ENCODE peak calls at places on chromosome 20, in ten cellular contexts. One of them, this sample, is unnamed.

GRCh38 chr20:17720755-17721154 is 21.0 kb downstream of the BANF2 start:
- DNase-seq in ovary: no peak
- DNase-seq in tibial artery: no peak
- DNase-seq in naive thymus-derived CD4-positive, alpha-beta T cell: no peak
- DNase-seq in SJCRH30: no peak
- DNase-seq in SJSA1: no peak
- DNase-seq in right cardiac atrium: no peak
- DNase-seq in testis: no peak
- DNase-seq in neural progenitor cell: no peak
- DNase-seq in lower lobe of right lung: no peak
- DNase-seq in this sample: no peak

GRCh38 chr20:63652192-63652980 is 838 bp downstream of the STMN3 start:
- DNase-seq in ovary: peak; percentile 77
- DNase-seq in tibial artery: no peak
- DNase-seq in naive thymus-derived CD4-positive, alpha-beta T cell: peak; percentile 49
- DNase-seq in SJCRH30: peak; percentile 76
- DNase-seq in SJSA1: no peak
- DNase-seq in right cardiac atrium: peak; percentile 83
- DNase-seq in testis: no peak
- DNase-seq in neural progenitor cell: peak; percentile 67
- DNase-seq in lower lobe of right lung: peak; percentile 48
- DNase-seq in this sample: peak; percentile 26

GRCh38 chr20:60691966-60692615 is 560.0 kb upstream of the CDH4 start:
- DNase-seq in ovary: no peak
- DNase-seq in tibial artery: no peak
- DNase-seq in naive thymus-derived CD4-positive, alpha-beta T cell: no peak
- DNase-seq in SJCRH30: no peak
- DNase-seq in SJSA1: no peak
- DNase-seq in right cardiac atrium: no peak
- DNase-seq in testis: no peak
- DNase-seq in neural progenitor cell: no peak
- DNase-seq in lower lobe of right lung: no peak
- DNase-seq in this sample: no peak

GRCh38 chr20:46130534-46130933 is 12.4 kb downstream of the CD40 start:
- DNase-seq in ovary: no peak
- DNase-seq in tibial artery: no peak
- DNase-seq in naive thymus-derived CD4-positive, alpha-beta T cell: no peak
- DNase-seq in SJCRH30: no peak
- DNase-seq in SJSA1: no peak
- DNase-seq in right cardiac atrium: no peak
- DNase-seq in testis: no peak
- DNase-seq in neural progenitor cell: no peak
- DNase-seq in lower lobe of right lung: no peak
- DNase-seq in this sample: no peak

GRCh38 chr20:41064377-41064776 is 35.8 kb downstream of the TOP1 start:
- DNase-seq in ovary: no peak
- DNase-seq in tibial artery: no peak
- DNase-seq in naive thymus-derived CD4-positive, alpha-beta T cell: no peak
- DNase-seq in SJCRH30: no peak
- DNase-seq in SJSA1: no peak
- DNase-seq in right cardiac atrium: no peak
- DNase-seq in testis: no peak
- DNase-seq in neural progenitor cell: no peak
- DNase-seq in lower lobe of right lung: no peak
- DNase-seq in this sample: no peak

GRCh38 chr20:60009826-60010616 is 51.8 kb downstream of the CDH26 start:
- DNase-seq in ovary: no peak
- DNase-seq in tibial artery: no peak
- DNase-seq in naive thymus-derived CD4-positive, alpha-beta T cell: no peak
- DNase-seq in SJCRH30: peak; percentile 78
- DNase-seq in SJSA1: no peak
- DNase-seq in right cardiac atrium: no peak
- DNase-seq in testis: no peak
- DNase-seq in neural progenitor cell: peak; percentile 72
- DNase-seq in lower lobe of right lung: no peak
- DNase-seq in this sample: no peak

GRCh38 chr20:56247954-56248782 is at the start of gene MC3R:
- DNase-seq in ovary: peak; percentile 58
- DNase-seq in tibial artery: no peak
- DNase-seq in naive thymus-derived CD4-positive, alpha-beta T cell: peak; percentile 34
- DNase-seq in SJCRH30: peak; percentile 81
- DNase-seq in SJSA1: no peak
- DNase-seq in right cardiac atrium: peak; percentile 62
- DNase-seq in testis: peak; percentile 76
- DNase-seq in neural progenitor cell: peak; percentile 75
- DNase-seq in lower lobe of right lung: peak; percentile 52
- DNase-seq in this sample: peak; percentile 40

GRCh38 chr20:62716198-62716940 is 7.7 kb downstream of the NTSR1 start:
- DNase-seq in ovary: no peak
- DNase-seq in tibial artery: no peak
- DNase-seq in naive thymus-derived CD4-positive, alpha-beta T cell: no peak
- DNase-seq in SJCRH30: no peak
- DNase-seq in SJSA1: no peak
- DNase-seq in right cardiac atrium: peak; percentile 42
- DNase-seq in testis: no peak
- DNase-seq in neural progenitor cell: no peak
- DNase-seq in lower lobe of right lung: no peak
- DNase-seq in this sample: no peak

GRCh38 chr20:61370841-61371303 is 118.8 kb downstream of the CDH4 start:
- DNase-seq in ovary: no peak
- DNase-seq in tibial artery: no peak
- DNase-seq in naive thymus-derived CD4-positive, alpha-beta T cell: no peak
- DNase-seq in SJCRH30: no peak
- DNase-seq in SJSA1: no peak
- DNase-seq in right cardiac atrium: no peak
- DNase-seq in testis: no peak
- DNase-seq in neural progenitor cell: peak; percentile 76
- DNase-seq in lower lobe of right lung: no peak
- DNase-seq in this sample: peak; percentile 21

GRCh38 chr20:7741866-7742265 is 198.4 kb downstream of the HAO1 start:
- DNase-seq in ovary: no peak
- DNase-seq in tibial artery: no peak
- DNase-seq in naive thymus-derived CD4-positive, alpha-beta T cell: no peak
- DNase-seq in SJCRH30: no peak
- DNase-seq in SJSA1: no peak
- DNase-seq in right cardiac atrium: no peak
- DNase-seq in testis: no peak
- DNase-seq in neural progenitor cell: no peak
- DNase-seq in lower lobe of right lung: no peak
- DNase-seq in this sample: no peak

GRCh38 chr20:50335105-50335504 is 144.5 kb downstream of the CEBPB start:
- DNase-seq in ovary: peak; percentile 24
- DNase-seq in tibial artery: no peak
- DNase-seq in naive thymus-derived CD4-positive, alpha-beta T cell: no peak
- DNase-seq in SJCRH30: peak; percentile 78
- DNase-seq in SJSA1: no peak
- DNase-seq in right cardiac atrium: no peak
- DNase-seq in testis: no peak
- DNase-seq in neural progenitor cell: peak; percentile 71
- DNase-seq in lower lobe of right lung: no peak
- DNase-seq in this sample: peak; percentile 21

GRCh38 chr20:3648941-3649340 is 14.3 kb downstream of the GFRA4 start:
- DNase-seq in ovary: no peak
- DNase-seq in tibial artery: no peak
- DNase-seq in naive thymus-derived CD4-positive, alpha-beta T cell: no peak
- DNase-seq in SJCRH30: no peak
- DNase-seq in SJSA1: no peak
- DNase-seq in right cardiac atrium: no peak
- DNase-seq in testis: no peak
- DNase-seq in neural progenitor cell: no peak
- DNase-seq in lower lobe of right lung: no peak
- DNase-seq in this sample: no peak

GRCh38 chr20:62914436-62914835 is 11.9 kb downstream of the DIDO1 start:
- DNase-seq in ovary: no peak
- DNase-seq in tibial artery: peak; percentile 49
- DNase-seq in naive thymus-derived CD4-positive, alpha-beta T cell: no peak
- DNase-seq in SJCRH30: no peak
- DNase-seq in SJSA1: no peak
- DNase-seq in right cardiac atrium: no peak
- DNase-seq in testis: no peak
- DNase-seq in neural progenitor cell: no peak
- DNase-seq in lower lobe of right lung: peak; percentile 16
- DNase-seq in this sample: no peak

GRCh38 chr20:57092112-57092899 is 174.1 kb downstream of the BMP7 start:
- DNase-seq in ovary: peak; percentile 47
- DNase-seq in tibial artery: no peak
- DNase-seq in naive thymus-derived CD4-positive, alpha-beta T cell: peak; percentile 61
- DNase-seq in SJCRH30: peak; percentile 94
- DNase-seq in SJSA1: peak; percentile 74
- DNase-seq in right cardiac atrium: peak; percentile 82
- DNase-seq in testis: peak; percentile 80
- DNase-seq in neural progenitor cell: peak; percentile 88
- DNase-seq in lower lobe of right lung: peak; percentile 69
- DNase-seq in this sample: peak; percentile 76

GRCh38 chr20:45892828-45893500 is 1.8 kb downstream of the CTSA start:
- DNase-seq in ovary: no peak
- DNase-seq in tibial artery: no peak
- DNase-seq in naive thymus-derived CD4-positive, alpha-beta T cell: no peak
- DNase-seq in SJCRH30: no peak
- DNase-seq in SJSA1: no peak
- DNase-seq in right cardiac atrium: no peak
- DNase-seq in testis: no peak
- DNase-seq in neural progenitor cell: no peak
- DNase-seq in lower lobe of right lung: no peak
- DNase-seq in this sample: no peak

DNA sequence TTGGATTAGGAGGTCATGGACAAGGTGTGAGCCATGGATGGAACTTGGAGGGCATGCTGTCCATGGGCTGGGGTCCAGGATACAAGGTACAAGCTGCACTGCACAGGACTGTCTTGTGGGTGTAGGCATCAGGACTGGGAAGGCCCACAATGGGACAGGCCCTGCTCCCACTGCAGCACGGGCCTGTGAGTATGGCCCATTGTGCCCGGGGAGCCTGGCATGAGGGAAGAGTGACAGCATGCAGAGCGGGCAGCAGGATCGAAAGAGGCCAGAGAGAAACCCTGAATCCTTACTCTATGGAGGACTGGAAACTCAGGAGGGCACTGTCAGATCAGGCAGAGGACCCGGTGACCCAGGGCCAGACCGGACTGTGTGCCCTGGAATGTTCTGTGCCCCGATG is 211.3 kb downstream of the PREX1 start:
- DNase-seq in ovary: peak; percentile 19
- DNase-seq in tibial artery: peak; percentile 42
- DNase-seq in naive thymus-derived CD4-positive, alpha-beta T cell: no peak
- DNase-seq in SJCRH30: no peak
- DNase-seq in SJSA1: no peak
- DNase-seq in right cardiac atrium: peak; percentile 36
- DNase-seq in testis: no peak
- DNase-seq in neural progenitor cell: no peak
- DNase-seq in lower lobe of right lung: peak; percentile 29
- DNase-seq in this sample: no peak
- H3K27ac ChIP-seq in ovary: no peak overlapping the region
- H3K27ac ChIP-seq in tibial artery: no peak overlapping the region
- H3K27ac ChIP-seq in naive thymus-derived CD4-positive, alpha-beta T cell: no peak overlapping the region
- H3K27ac ChIP-seq in SJCRH30: no peak overlapping the region
- H3K27ac ChIP-seq in SJSA1: no peak overlapping the region
- H3K27ac ChIP-seq in right cardiac atrium: no peak overlapping the region
- H3K27ac ChIP-seq in testis: no peak overlapping the region
- H3K27ac ChIP-seq in neural progenitor cell: no peak overlapping the region
- H3K27ac ChIP-seq in lower lobe of right lung: no peak overlapping the region
- H3K27ac ChIP-seq in this sample: no peak overlapping the region

DNA sequence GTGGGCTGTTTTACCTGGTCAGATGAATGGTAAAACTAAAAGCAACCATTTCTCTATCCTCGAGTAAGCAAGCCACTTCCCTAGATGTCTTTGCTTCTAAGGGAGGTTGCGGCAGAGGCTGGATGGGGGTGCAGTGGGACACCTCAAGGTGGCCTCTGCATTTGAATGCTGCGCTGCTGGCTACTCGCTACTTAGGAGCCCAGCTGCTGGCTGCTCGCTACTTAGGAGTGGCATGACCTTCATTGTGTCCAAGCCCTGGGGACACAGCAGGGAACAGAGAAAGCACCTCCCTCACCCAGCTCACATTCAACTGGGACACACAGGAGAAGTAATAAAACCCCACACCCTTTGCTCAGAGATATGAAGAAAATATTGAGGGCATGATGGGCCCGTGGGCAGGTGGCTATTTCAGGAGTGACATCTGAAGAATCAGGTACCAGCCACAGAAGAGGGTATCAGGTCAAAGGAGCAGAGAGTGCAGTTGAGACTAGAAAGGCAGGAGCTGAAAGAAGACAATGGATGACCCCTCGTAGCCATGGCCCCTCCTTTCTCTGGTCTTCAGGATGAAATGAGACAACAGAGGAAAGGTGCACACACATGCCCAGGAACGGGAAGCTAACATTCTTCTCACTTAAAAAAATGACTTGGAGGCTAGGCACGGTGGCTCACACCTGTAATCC is 149.4 kb downstream of the ZMYND8 start:
- DNase-seq in ovary: no peak
- DNase-seq in tibial artery: no peak
- DNase-seq in naive thymus-derived CD4-positive, alpha-beta T cell: no peak
- DNase-seq in SJCRH30: no peak
- DNase-seq in SJSA1: no peak
- DNase-seq in right cardiac atrium: peak; percentile 19
- DNase-seq in testis: peak; percentile 61
- DNase-seq in neural progenitor cell: peak; percentile 48
- DNase-seq in lower lobe of right lung: no peak
- DNase-seq in this sample: no peak
- H3K27ac ChIP-seq in ovary: no peak overlapping the region
- H3K27ac ChIP-seq in tibial artery: no peak overlapping the region
- H3K27ac ChIP-seq in naive thymus-derived CD4-positive, alpha-beta T cell: no peak overlapping the region
- H3K27ac ChIP-seq in SJCRH30: no peak overlapping the region
- H3K27ac ChIP-seq in SJSA1: no peak overlapping the region
- H3K27ac ChIP-seq in right cardiac atrium: no peak overlapping the region
- H3K27ac ChIP-seq in testis: no peak overlapping the region
- H3K27ac ChIP-seq in neural progenitor cell: no peak overlapping the region
- H3K27ac ChIP-seq in lower lobe of right lung: no peak overlapping the region
- H3K27ac ChIP-seq in this sample: no peak overlapping the region

GRCh38 chr20:32164984-32165735 is 42.4 kb downstream of the PLAGL2 start:
- DNase-seq in ovary: peak; percentile 86
- DNase-seq in tibial artery: peak; percentile 55
- DNase-seq in naive thymus-derived CD4-positive, alpha-beta T cell: no peak
- DNase-seq in SJCRH30: no peak
- DNase-seq in SJSA1: no peak
- DNase-seq in right cardiac atrium: no peak
- DNase-seq in testis: peak; percentile 77
- DNase-seq in neural progenitor cell: no peak
- DNase-seq in lower lobe of right lung: no peak
- DNase-seq in this sample: peak; percentile 42
- H3K27ac ChIP-seq in ovary: peak overlapping the region; percentile 73
- H3K27ac ChIP-seq in tibial artery: no peak overlapping the region
- H3K27ac ChIP-seq in naive thymus-derived CD4-positive, alpha-beta T cell: no peak overlapping the region
- H3K27ac ChIP-seq in SJCRH30: no peak overlapping the region
- H3K27ac ChIP-seq in SJSA1: no peak overlapping the region
- H3K27ac ChIP-seq in right cardiac atrium: no peak overlapping the region
- H3K27ac ChIP-seq in testis: peak overlapping the region; percentile 64
- H3K27ac ChIP-seq in neural progenitor cell: no peak overlapping the region
- H3K27ac ChIP-seq in lower lobe of right lung: no peak overlapping the region
- H3K27ac ChIP-seq in this sample: peak overlapping the region; percentile 80

GRCh38 chr20:1561350-1561749 is 3.8 kb upstream of the SIRPD start:
- DNase-seq in ovary: no peak
- DNase-seq in tibial artery: no peak
- DNase-seq in naive thymus-derived CD4-positive, alpha-beta T cell: no peak
- DNase-seq in SJCRH30: no peak
- DNase-seq in SJSA1: no peak
- DNase-seq in right cardiac atrium: no peak
- DNase-seq in testis: no peak
- DNase-seq in neural progenitor cell: no peak
- DNase-seq in lower lobe of right lung: no peak
- DNase-seq in this sample: no peak

GRCh38 chr20:1557605-1558004 is at the start of gene SIRPD:
- DNase-seq in ovary: no peak
- DNase-seq in tibial artery: no peak
- DNase-seq in naive thymus-derived CD4-positive, alpha-beta T cell: no peak
- DNase-seq in SJCRH30: no peak
- DNase-seq in SJSA1: no peak
- DNase-seq in right cardiac atrium: no peak
- DNase-seq in testis: no peak
- DNase-seq in neural progenitor cell: no peak
- DNase-seq in lower lobe of right lung: no peak
- DNase-seq in this sample: no peak

GRCh38 chr20:1555952-1556351 is 1.6 kb downstream of the SIRPD start:
- DNase-seq in ovary: no peak
- DNase-seq in tibial artery: no peak
- DNase-seq in naive thymus-derived CD4-positive, alpha-beta T cell: no peak
- DNase-seq in SJCRH30: no peak
- DNase-seq in SJSA1: no peak
- DNase-seq in right cardiac atrium: no peak
- DNase-seq in testis: no peak
- DNase-seq in neural progenitor cell: no peak
- DNase-seq in lower lobe of right lung: no peak
- DNase-seq in this sample: no peak
- H3K27ac ChIP-seq in ovary: no peak overlapping the region
- H3K27ac ChIP-seq in tibial artery: no peak overlapping the region
- H3K27ac ChIP-seq in naive thymus-derived CD4-positive, alpha-beta T cell: no peak overlapping the region
- H3K27ac ChIP-seq in SJCRH30: no peak overlapping the region
- H3K27ac ChIP-seq in SJSA1: no peak overlapping the region
- H3K27ac ChIP-seq in right cardiac atrium: no peak overlapping the region
- H3K27ac ChIP-seq in testis: no peak overlapping the region
- H3K27ac ChIP-seq in neural progenitor cell: no peak overlapping the region
- H3K27ac ChIP-seq in lower lobe of right lung: no peak overlapping the region
- H3K27ac ChIP-seq in this sample: no peak overlapping the region